ENCODE peak calls at places on chromosomes 3 and 15, in five cellular contexts. X is SK-N-SH, H is IMR-90, G is GM12878, M is A549. F is an unnamed sample.

GRCh38 chr3:48598323-48599076 is 3.4 kb upstream of the COL7A1 start:
- DNase-seq in M (peak), H (peak), X (no peak), G (no peak), F (no peak)

GRCh38 chr3:151426337-151426648 is 34.6 kb downstream of the IGSF10 start:
- DNase-seq in X (no peak), M (no peak), H (no peak), G (peak), F (no peak)

GRCh38 chr3:43035801-43036340 is 56.8 kb downstream of the GASK1A start:
- DNase-seq in H (no peak), M (no peak), X (no peak), G (no peak), F (no peak)

GRCh38 chr15:101156509-101157159 is 95.2 kb downstream of the CHSY1 start:
- DNase-seq in X (no peak), H (peak), G (peak), M (no peak), F (no peak)

GRCh38 chr3:41836360-41837134 is 125.4 kb downstream of the ULK4 start:
- DNase-seq in X (no peak), M (no peak), G (no peak), H (peak), F (no peak)

GRCh38 chr3:8966150-8966819 is 3.0 kb upstream of the RAD18 start:
- DNase-seq in H (no peak), G (no peak), X (no peak), M (no peak), F (no peak)

GRCh38 chr3:172034786-172035685 is 4.3 kb upstream of the FNDC3B start:
- DNase-seq in M (peak), G (no peak), X (peak), H (peak), F (peak)

GRCh38 chr3:102142379-102143058 is 292.3 kb upstream of the ZPLD1 start:
- DNase-seq in M (no peak), H (no peak), G (no peak), X (no peak), F (no peak)

GRCh38 chr3:16548721-16549120 is 35.2 kb upstream of the RFTN1 start:
- DNase-seq in X (no peak), G (no peak), M (no peak), H (peak), F (no peak)

GRCh38 chr3:56787784-56788256 is 13.9 kb downstream of the ARHGEF3 start:
- DNase-seq in X (no peak), H (no peak), G (no peak), M (no peak), F (no peak)

GRCh38 chr15:28984421-28985375 is 98.9 kb downstream of the APBA2 start:
- DNase-seq in M (no peak), X (peak), H (peak), G (no peak), F (no peak)

GRCh38 chr3:45665101-45665572 is 24.1 kb upstream of the SACM1L start:
- DNase-seq in H (peak), X (peak), G (peak), M (peak), F (peak)

GRCh38 chr3:16290007-16290826 is 25.2 kb downstream of the OXNAD1 start:
- DNase-seq in G (no peak), M (peak), X (peak), H (peak), F (peak)

GRCh38 chr3:186598108-186598784 is 14.6 kb upstream of the AHSG start:
- DNase-seq in M (no peak), X (no peak), G (no peak), H (peak), F (no peak)

GRCh38 chr3:112653209-112653871 is 12.4 kb upstream of the CCDC80 start:
- DNase-seq in X (no peak), M (peak), H (peak), G (no peak), F (no peak)

GRCh38 chr15:39209548-39210211 is 371.2 kb upstream of the THBS1 start:
- DNase-seq in G (no peak), X (no peak), M (no peak), H (no peak), F (no peak)

GRCh38 chr3:46861996-46862688 is 1.1 kb downstream of the MYL3 start:
- DNase-seq in M (no peak), H (no peak), G (no peak), X (no peak), F (no peak)

GRCh38 chr3:190279690-190280089 is 42.6 kb downstream of the CLDN1 start:
- DNase-seq in M (no peak), X (no peak), H (no peak), G (no peak), F (no peak)

GRCh38 chr3:11705049-11705448 is 61.3 kb upstream of the VGLL4 start:
- DNase-seq in G (no peak), M (no peak), H (no peak), X (no peak), F (peak)

GRCh38 chr15:40047413-40048154 is 8.6 kb upstream of the SRP14 start:
- DNase-seq in X (no peak), M (peak), G (peak), H (peak), F (no peak)

GRCh38 chr3:19749448-19750017 is 184.5 kb downstream of the EFHB start:
- DNase-seq in H (no peak), X (no peak), G (no peak), M (no peak), F (no peak)

GRCh38 chr3:139173372-139174108 is 128.8 kb upstream of the PRR23C start:
- DNase-seq in X (no peak), M (peak), G (peak), H (no peak), F (no peak)

GRCh38 chr3:57951106-57951882 is 56.9 kb upstream of the FLNB start:
- DNase-seq in X (peak), H (peak), G (no peak), M (peak), F (peak)

GRCh38 chr3:140756240-140757016 is 78.6 kb downstream of the TRIM42 start:
- DNase-seq in G (peak), H (no peak), X (no peak), M (no peak), F (no peak)

GRCh38 chr3:59839810-59840515 is 790.1 kb upstream of the CFAP20DC start:
- DNase-seq in M (no peak), X (no peak), G (peak), H (no peak), F (no peak)

GRCh38 chr3:23073721-23074300 is 129.3 kb upstream of the UBE2E2 start:
- DNase-seq in M (no peak), X (no peak), H (no peak), G (no peak), F (no peak)

GRCh38 chr15:69086427-69087205 is 72.1 kb downstream of the NOX5 start:
- DNase-seq in M (no peak), X (no peak), H (no peak), G (no peak), F (no peak)
- TF ChIP-seq RAD21 in M (no peak), X (no peak), H (no peak), G (no peak), F (no peak)

DNA sequence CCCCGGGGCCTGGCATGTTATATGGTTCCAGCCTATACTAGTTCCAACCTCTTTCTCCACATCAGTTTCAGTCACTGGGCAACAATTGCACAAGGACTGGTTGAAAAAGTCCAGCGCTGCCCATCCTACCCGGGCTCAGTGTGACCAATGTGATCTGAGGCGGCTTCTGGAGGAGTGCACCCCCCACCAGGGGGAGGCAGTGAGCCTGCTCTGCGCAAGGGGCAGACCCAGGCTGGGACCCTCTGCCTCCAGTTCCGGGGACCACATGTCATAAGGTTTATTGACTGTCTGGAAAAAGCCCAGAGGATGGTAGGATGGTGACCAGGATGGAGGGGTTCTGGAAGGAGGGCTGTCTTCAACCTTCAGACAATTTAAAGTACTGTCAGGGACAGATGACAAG is 25.6 kb upstream of the NR2E3 start:
- DNase-seq in G (no peak), M (no peak), X (no peak), H (no peak), F (peak)
- TF ChIP-seq RCOR1 in G (no peak), M (no peak), X (no peak), H (no peak), F (no peak)

DNA sequence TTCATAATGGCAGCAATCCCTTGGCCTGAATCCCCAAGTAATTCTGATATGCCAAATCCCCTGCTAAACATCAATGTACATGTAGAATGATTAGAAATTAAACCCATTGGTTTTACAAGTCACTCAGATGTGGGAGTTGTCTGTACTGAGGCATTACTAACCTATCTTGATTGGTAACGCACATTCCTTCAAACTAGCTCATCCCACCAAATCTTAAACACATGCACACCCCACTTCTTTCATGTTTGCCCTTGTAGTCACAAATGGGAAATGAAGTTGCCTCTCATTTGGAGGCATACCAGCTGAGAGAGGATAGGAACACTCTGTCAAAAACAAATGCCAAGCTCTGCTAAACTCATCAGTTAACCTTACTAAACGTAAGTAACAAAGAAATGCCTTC is 29.1 kb upstream of the MAN2C1 start:
- DNase-seq in H (peak), G (no peak), X (no peak), M (no peak), F (no peak)
- TF ChIP-seq RFX5 in H (no peak), G (no peak), X (no peak), M (no peak), F (no peak)

GRCh38 chr15:43948691-43949325 is 122.0 kb downstream of the WDR76 start:
- DNase-seq in H (peak), X (no peak), G (peak), M (no peak), F (no peak)
- TF ChIP-seq RAD21 in H (no peak), X (no peak), G (no peak), M (no peak), F (no peak)

GRCh38 chr3:79161941-79162340 is 605.9 kb downstream of the ROBO1 start:
- DNase-seq in X (no peak), G (no peak), M (no peak), H (peak), F (no peak)
- TF ChIP-seq RCOR1 in X (no peak), G (no peak), M (no peak), H (no peak), F (no peak)

DNA sequence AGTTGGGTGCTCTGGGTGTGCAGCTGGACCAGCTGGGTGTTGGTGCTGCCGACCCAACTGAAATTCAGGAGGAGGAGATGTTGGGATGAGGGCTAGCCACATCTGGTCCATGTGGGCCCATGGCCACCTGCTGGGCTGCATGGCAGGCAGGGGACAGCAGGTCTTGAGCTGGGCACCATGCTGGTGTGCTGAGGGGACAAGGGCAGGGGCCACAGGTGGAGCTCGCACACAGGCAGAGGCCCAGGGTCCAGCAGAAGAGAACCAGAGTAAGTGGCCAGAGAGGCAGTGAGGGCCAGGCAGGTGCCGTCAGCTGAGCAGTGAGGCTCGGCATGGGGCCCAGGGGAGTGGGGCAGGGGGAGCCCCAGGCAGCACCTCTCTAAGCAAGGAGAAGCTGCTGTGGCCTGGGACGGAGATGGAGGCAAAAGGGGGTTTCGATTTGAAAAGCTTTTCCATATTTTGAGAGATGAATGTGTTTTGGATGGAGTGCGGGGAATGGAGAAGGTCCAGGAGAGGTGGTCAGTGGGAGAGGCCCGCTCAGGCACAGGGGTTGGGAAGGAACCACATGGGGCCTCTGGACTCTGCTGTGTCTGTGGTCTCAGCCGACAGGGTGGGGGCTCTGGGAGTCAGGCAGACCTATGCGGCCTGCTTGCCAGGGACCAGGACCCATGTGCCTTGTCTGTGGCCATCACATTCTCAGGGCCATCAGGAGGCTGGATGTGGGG is 30.5 kb upstream of the PLXNA1 start:
- DNase-seq in H (no peak), M (no peak), G (no peak), X (no peak), F (no peak)
- TF ChIP-seq RFX5 in H (no peak), M (no peak), G (no peak), X (no peak), F (no peak)

DNA sequence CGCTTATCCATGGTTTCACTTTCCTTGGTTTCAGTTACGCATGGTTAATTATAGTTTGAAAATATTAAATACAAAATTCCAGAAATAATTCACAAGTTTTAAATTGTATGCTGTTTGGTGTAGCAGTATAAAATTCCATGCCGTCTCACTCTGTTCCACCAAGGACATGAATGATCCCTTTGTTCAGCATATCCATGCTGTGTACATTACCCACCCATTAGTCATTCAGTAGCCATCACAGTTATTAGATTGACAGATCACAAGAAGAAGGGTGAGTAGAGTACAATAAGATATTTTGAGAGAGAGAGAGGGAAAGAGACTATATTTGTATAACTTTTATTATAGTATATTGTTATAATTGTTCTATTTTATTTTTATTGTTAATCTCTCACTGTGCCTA is 535.5 kb downstream of the SQOR start:
- DNase-seq in H (no peak), G (no peak), M (no peak), X (no peak), F (no peak)
- TF ChIP-seq RAD21 in H (no peak), G (no peak), M (no peak), X (no peak), F (no peak)

F was measured in K562.